ENCODE peak calls at places on chromosomes 13 and 19, in five cellular contexts. T is NCI-H510A, Q is GM12891, M is NT2/D1, A is myocyte. N is an unnamed sample.

GRCh38 chr13:74243637-74244526 is 109.7 kb upstream of the KLF12 start:
- DNase-seq in T (no peak), Q (no peak), M (no peak), A (no peak), N (no peak)

GRCh38 chr13:99218545-99218944 is 17.9 kb downstream of the UBAC2 start:
- DNase-seq in T (no peak), Q (no peak), M (no peak), A (peak), N (no peak)

GRCh38 chr19:39212377-39212742 is 8.3 kb upstream of the SYCN start:
- DNase-seq in T (no peak), Q (no peak), M (peak), A (no peak), N (no peak)

GRCh38 chr13:104571161-104571889 is 1505.1 kb upstream of the SLC10A2 start:
- DNase-seq in T (peak), Q (no peak), M (peak), A (peak), N (peak)

GRCh38 chr13:29594310-29594709 is 1.2 kb downstream of the SLC7A1 start:
- DNase-seq in T (peak), Q (peak), M (no peak), A (peak), N (peak)

GRCh38 chr19:18282021-18282787 is 782 bp upstream of the JUND start:
- DNase-seq in T (peak), Q (no peak), M (no peak), A (no peak), N (no peak)

GRCh38 chr13:23578411-23579071 is 8.3 kb downstream of the TNFRSF19 start:
- DNase-seq in T (peak), Q (peak), M (peak), A (peak), N (peak)

GRCh38 chr13:98199480-98199879 is 22.4 kb upstream of the RNF113B start:
- DNase-seq in T (peak), Q (no peak), M (no peak), A (no peak), N (no peak)

GRCh38 chr19:12947702-12948596 is 2.3 kb downstream of the RAD23A start:
- DNase-seq in T (no peak), Q (no peak), M (no peak), A (no peak), N (no peak)

GRCh38 chr19:52910648-52911047 is 12.6 kb downstream of the ZNF888 start:
- DNase-seq in T (no peak), Q (no peak), M (no peak), A (no peak), N (no peak)

GRCh38 chr19:33471111-33471996 is 50.2 kb downstream of the PEPD start:
- DNase-seq in T (no peak), Q (no peak), M (no peak), A (no peak), N (no peak)

GRCh38 chr13:74298912-74299311 is 164.7 kb upstream of the KLF12 start:
- DNase-seq in T (no peak), Q (no peak), M (no peak), A (no peak), N (no peak)

GRCh38 chr19:16070366-16070990 is 5.8 kb upstream of the TPM4 start:
- DNase-seq in T (no peak), Q (peak), M (no peak), A (no peak), N (no peak)

GRCh38 chr13:23621316-23621645 is 51.1 kb downstream of the TNFRSF19 start:
- DNase-seq in T (no peak), Q (no peak), M (no peak), A (peak), N (peak)

GRCh38 chr13:39159971-39160370 is 121.7 kb downstream of the NHLRC3 start:
- DNase-seq in T (no peak), Q (no peak), M (no peak), A (no peak), N (peak)

GRCh38 chr13:106491928-106492327 is 43.5 kb downstream of the EFNB2 start:
- DNase-seq in T (no peak), Q (no peak), M (no peak), A (no peak), N (no peak)

GRCh38 chr13:111627596-111627995 is 307.2 kb downstream of the TEX29 start:
- DNase-seq in T (no peak), Q (no peak), M (no peak), A (no peak), N (no peak)

GRCh38 chr19:1411255-1412191 is 4.1 kb downstream of the DAZAP1 start:
- DNase-seq in T (no peak), Q (no peak), M (no peak), A (peak), N (no peak)

GRCh38 chr13:42707003-42707402 is 74.4 kb upstream of the FAM216B start:
- DNase-seq in T (no peak), Q (no peak), M (no peak), A (peak), N (no peak)

GRCh38 chr19:1872807-1873523 is 9.6 kb upstream of the KLF16 start:
- DNase-seq in T (no peak), Q (no peak), M (no peak), A (no peak), N (no peak)